ENCODE peak calls at places on chromosome 20, in five cellular contexts. I is activated CD8-positive, alpha-beta memory T cell treated with anti-CD3 and anti-CD28 coated beads for 4 hours; H is GM23248; F is activated CD4-positive, alpha-beta T cell treated with anti-CD3 and anti-CD28 coated beads, Interleukin-2, amount 50 U/mL, for 1 hour; S is amniotic stem cell. J is an unnamed sample.

GRCh38 chr20:17857639-17858449 is 110.8 kb downstream of the SNX5 start:
- DNase-seq in I (no peak), H (no peak), F (no peak), S (no peak), J (no peak)

GRCh38 chr20:9590189-9590588 is 75.8 kb downstream of the LAMP5 start:
- DNase-seq in I (no peak), H (peak), F (no peak), S (peak), J (peak)

GRCh38 chr20:51536116-51537069 is 6.1 kb downstream of the NFATC2 start:
- DNase-seq in I (no peak), H (no peak), F (no peak), S (no peak), J (no peak)

GRCh38 chr20:41003143-41003932 is 25.3 kb upstream of the TOP1 start:
- DNase-seq in I (peak), H (peak), F (peak), S (peak), J (peak)

GRCh38 chr20:5570442-5570841 is 179.8 kb upstream of the SHLD1 start:
- DNase-seq in I (no peak), H (no peak), F (no peak), S (no peak), J (no peak)

GRCh38 chr20:11502668-11503067 is 415.0 kb upstream of the BTBD3 start:
- DNase-seq in I (no peak), H (no peak), F (no peak), S (no peak), J (no peak)

GRCh38 chr20:10883166-10883565 is 209.4 kb upstream of the JAG1 start:
- DNase-seq in I (no peak), H (no peak), F (no peak), S (no peak), J (no peak)

GRCh38 chr20:45934046-45934586 is 367 bp upstream of the PCIF1 start:
- DNase-seq in I (peak), H (peak), F (no peak), S (no peak), J (peak)

GRCh38 chr20:2358006-2358405 is 22.7 kb upstream of the TGM6 start:
- DNase-seq in I (no peak), H (no peak), F (no peak), S (no peak), J (no peak)

GRCh38 chr20:8587810-8588209 is 455.7 kb downstream of the PLCB1 start:
- DNase-seq in I (no peak), H (no peak), F (no peak), S (no peak), J (no peak)

GRCh38 chr20:50331469-50332251 is 141.0 kb downstream of the CEBPB start:
- DNase-seq in I (no peak), H (no peak), F (no peak), S (no peak), J (no peak)

GRCh38 chr20:24787071-24787470 is 162.0 kb upstream of the CST7 start:
- DNase-seq in I (no peak), H (no peak), F (no peak), S (no peak), J (no peak)

GRCh38 chr20:47466704-47467459 is 34.8 kb upstream of the NCOA3 start:
- DNase-seq in I (no peak), H (no peak), F (no peak), S (no peak), J (no peak)

GRCh38 chr20:50379049-50379990 is 130.9 kb upstream of the PTPN1 start:
- DNase-seq in I (no peak), H (peak), F (no peak), S (no peak), J (peak)

J was measured in EH.